ENCODE peak calls at places on chromosomes 12 and 14, in ten cellular contexts. One of them, this sample, is unnamed. For H3K4me1, the result is how much of the 10 kb centered on the place peaks cover.

GRCh38 chr14:105258846-105259245 is 10.5 kb downstream of the BTBD6 start:
- DNase-seq in stomach: peak
- DNase-seq in K562: no peak
- DNase-seq in GM23338: no peak
- DNase-seq in SK-N-SH: no peak
- DNase-seq in endothelial cell of umbilical vein: no peak
- DNase-seq in suprapubic skin: no peak
- DNase-seq in spleen: no peak
- DNase-seq in Panc1: no peak
- DNase-seq in prostate gland: no peak
- DNase-seq in this sample: no peak

GRCh38 chr12:51951843-51952722 is 584 bp downstream of the ACVR1B start:
- DNase-seq in stomach: no peak
- DNase-seq in K562: peak
- DNase-seq in GM23338: peak
- DNase-seq in SK-N-SH: peak
- DNase-seq in endothelial cell of umbilical vein: peak
- DNase-seq in suprapubic skin: peak
- DNase-seq in spleen: peak
- DNase-seq in Panc1: no peak
- DNase-seq in prostate gland: no peak
- DNase-seq in this sample: peak

GRCh38 chr12:129911437-129912049 is 7.7 kb upstream of the TMEM132D start:
- DNase-seq in stomach: peak
- DNase-seq in K562: peak
- DNase-seq in GM23338: peak
- DNase-seq in SK-N-SH: peak
- DNase-seq in endothelial cell of umbilical vein: no peak
- DNase-seq in suprapubic skin: no peak
- DNase-seq in spleen: no peak
- DNase-seq in Panc1: peak
- DNase-seq in prostate gland: peak
- DNase-seq in this sample: no peak

GRCh38 chr12:106135075-106135474 is 3.7 kb downstream of the NUAK1 start:
- DNase-seq in stomach: no peak
- DNase-seq in K562: no peak
- DNase-seq in GM23338: no peak
- DNase-seq in SK-N-SH: no peak
- DNase-seq in endothelial cell of umbilical vein: no peak
- DNase-seq in suprapubic skin: no peak
- DNase-seq in spleen: no peak
- DNase-seq in Panc1: no peak
- DNase-seq in prostate gland: no peak
- DNase-seq in this sample: no peak

GRCh38 chr14:63730659-63731058 is 2.8 kb upstream of the SGPP1 start:
- DNase-seq in stomach: no peak
- DNase-seq in K562: no peak
- DNase-seq in GM23338: no peak
- DNase-seq in SK-N-SH: no peak
- DNase-seq in endothelial cell of umbilical vein: no peak
- DNase-seq in suprapubic skin: no peak
- DNase-seq in spleen: no peak
- DNase-seq in Panc1: no peak
- DNase-seq in prostate gland: no peak
- DNase-seq in this sample: no peak

GRCh38 chr14:40122978-40123648 is 690.9 kb upstream of the FBXO33 start:
- DNase-seq in stomach: no peak
- DNase-seq in K562: no peak
- DNase-seq in GM23338: no peak
- DNase-seq in SK-N-SH: no peak
- DNase-seq in endothelial cell of umbilical vein: no peak
- DNase-seq in suprapubic skin: no peak
- DNase-seq in spleen: no peak
- DNase-seq in Panc1: no peak
- DNase-seq in prostate gland: no peak
- DNase-seq in this sample: no peak

GRCh38 chr12:57844725-57845477 is 1.6 kb downstream of the CTDSP2 start:
- DNase-seq in stomach: peak
- DNase-seq in K562: peak
- DNase-seq in GM23338: peak
- DNase-seq in SK-N-SH: peak
- DNase-seq in endothelial cell of umbilical vein: no peak
- DNase-seq in suprapubic skin: peak
- DNase-seq in spleen: peak
- DNase-seq in Panc1: no peak
- DNase-seq in prostate gland: peak
- DNase-seq in this sample: peak

GRCh38 chr12:41213107-41213506 is 25.0 kb downstream of the PDZRN4 start:
- DNase-seq in stomach: no peak
- DNase-seq in K562: no peak
- DNase-seq in GM23338: no peak
- DNase-seq in SK-N-SH: no peak
- DNase-seq in endothelial cell of umbilical vein: no peak
- DNase-seq in suprapubic skin: no peak
- DNase-seq in spleen: no peak
- DNase-seq in Panc1: no peak
- DNase-seq in prostate gland: no peak
- DNase-seq in this sample: no peak

GRCh38 chr14:62847168-62847567 is 198.1 kb downstream of the KCNH5 start:
- DNase-seq in stomach: no peak
- DNase-seq in K562: no peak
- DNase-seq in GM23338: no peak
- DNase-seq in SK-N-SH: no peak
- DNase-seq in endothelial cell of umbilical vein: no peak
- DNase-seq in suprapubic skin: no peak
- DNase-seq in spleen: no peak
- DNase-seq in Panc1: no peak
- DNase-seq in prostate gland: no peak
- DNase-seq in this sample: no peak

GRCh38 chr14:104978774-104979691 is 859 bp upstream of the AHNAK2 start:
- DNase-seq in stomach: no peak
- DNase-seq in K562: no peak
- DNase-seq in GM23338: no peak
- DNase-seq in SK-N-SH: no peak
- DNase-seq in endothelial cell of umbilical vein: no peak
- DNase-seq in suprapubic skin: peak
- DNase-seq in spleen: peak
- DNase-seq in Panc1: no peak
- DNase-seq in prostate gland: no peak
- DNase-seq in this sample: peak

GRCh38 chr14:102028733-102029132 is 58.1 kb downstream of the HSP90AA1 start:
- DNase-seq in stomach: no peak
- DNase-seq in K562: no peak
- DNase-seq in GM23338: no peak
- DNase-seq in SK-N-SH: no peak
- DNase-seq in endothelial cell of umbilical vein: no peak
- DNase-seq in suprapubic skin: no peak
- DNase-seq in spleen: no peak
- DNase-seq in Panc1: no peak
- DNase-seq in prostate gland: no peak
- DNase-seq in this sample: no peak

DNA sequence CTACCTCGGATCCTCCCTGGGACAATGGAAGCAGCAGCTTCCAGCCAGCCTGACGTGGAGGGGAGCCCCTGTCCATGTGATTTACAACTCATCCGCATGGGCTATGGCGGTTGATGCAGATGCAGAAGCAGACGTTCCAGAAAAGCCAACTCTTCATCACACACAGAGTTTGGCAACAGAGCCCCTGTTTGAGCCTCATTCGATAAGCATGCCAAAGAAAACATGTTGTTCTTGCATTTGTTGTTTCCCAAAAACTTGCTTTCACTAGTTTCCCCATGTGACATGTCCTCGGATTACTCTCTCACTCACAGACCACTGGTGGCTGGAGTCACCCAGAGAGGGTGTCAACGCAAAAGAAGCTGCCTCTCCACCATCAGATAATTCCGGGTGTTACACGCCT is 16.4 kb upstream of the TC2N start:
- DNase-seq in stomach: no peak
- DNase-seq in K562: no peak
- DNase-seq in GM23338: no peak
- DNase-seq in SK-N-SH: no peak
- DNase-seq in endothelial cell of umbilical vein: no peak
- DNase-seq in suprapubic skin: peak
- DNase-seq in spleen: no peak
- DNase-seq in Panc1: no peak
- DNase-seq in prostate gland: no peak
- DNase-seq in this sample: peak
- TF ChIP-seq POLR2AphosphoS5 in stomach: no peak
- TF ChIP-seq POLR2AphosphoS5 in K562: no peak
- TF ChIP-seq POLR2AphosphoS5 in GM23338: no peak
- TF ChIP-seq POLR2AphosphoS5 in SK-N-SH: no peak
- TF ChIP-seq POLR2AphosphoS5 in endothelial cell of umbilical vein: no peak
- TF ChIP-seq POLR2AphosphoS5 in suprapubic skin: peak
- TF ChIP-seq POLR2AphosphoS5 in spleen: no peak
- TF ChIP-seq POLR2AphosphoS5 in Panc1: no peak
- TF ChIP-seq POLR2AphosphoS5 in prostate gland: no peak
- TF ChIP-seq POLR2AphosphoS5 in this sample: peak

DNA sequence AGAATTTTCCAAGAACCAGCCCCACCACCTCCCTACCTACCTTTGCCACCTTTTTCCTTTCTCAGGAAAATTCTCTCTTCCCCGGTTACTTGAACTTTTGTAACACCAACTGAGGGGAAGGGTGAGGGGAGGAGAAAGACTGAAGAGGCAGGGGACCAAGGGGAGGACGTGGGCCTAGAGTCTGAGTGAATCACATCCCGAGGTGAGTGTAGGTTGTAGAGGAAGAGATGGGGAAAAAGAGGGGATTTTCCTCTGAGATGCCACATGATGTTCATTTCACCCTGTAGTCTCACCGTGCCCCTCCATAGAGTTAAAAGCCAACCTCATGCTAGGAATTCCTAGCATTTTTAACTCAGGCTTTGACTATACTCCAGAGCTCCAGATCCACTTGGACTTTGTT is 311.8 kb downstream of the RPAP3 start:
- DNase-seq in stomach: no peak
- DNase-seq in K562: no peak
- DNase-seq in GM23338: peak
- DNase-seq in SK-N-SH: no peak
- DNase-seq in endothelial cell of umbilical vein: no peak
- DNase-seq in suprapubic skin: no peak
- DNase-seq in spleen: no peak
- DNase-seq in Panc1: no peak
- DNase-seq in prostate gland: no peak
- DNase-seq in this sample: no peak
- H3K4me1 ChIP-seq in stomach: under half
- H3K4me1 ChIP-seq in K562: under half
- H3K4me1 ChIP-seq in GM23338: under half
- H3K4me1 ChIP-seq in SK-N-SH: under half
- H3K4me1 ChIP-seq in endothelial cell of umbilical vein: under half
- H3K4me1 ChIP-seq in suprapubic skin: under half
- H3K4me1 ChIP-seq in spleen: half or more
- H3K4me1 ChIP-seq in Panc1: under half
- H3K4me1 ChIP-seq in prostate gland: under half
- H3K4me1 ChIP-seq in this sample: under half

GRCh38 chr14:75125617-75126016 is 1.2 kb downstream of the NEK9 start:
- DNase-seq in stomach: no peak
- DNase-seq in K562: no peak
- DNase-seq in GM23338: no peak
- DNase-seq in SK-N-SH: peak
- DNase-seq in endothelial cell of umbilical vein: peak
- DNase-seq in suprapubic skin: no peak
- DNase-seq in spleen: no peak
- DNase-seq in Panc1: no peak
- DNase-seq in prostate gland: no peak
- DNase-seq in this sample: no peak
- H3K4me3 ChIP-seq in stomach: peak
- H3K4me3 ChIP-seq in K562: peak
- H3K4me3 ChIP-seq in GM23338: peak
- H3K4me3 ChIP-seq in SK-N-SH: peak
- H3K4me3 ChIP-seq in endothelial cell of umbilical vein: peak
- H3K4me3 ChIP-seq in suprapubic skin: peak
- H3K4me3 ChIP-seq in spleen: peak
- H3K4me3 ChIP-seq in Panc1: peak
- H3K4me3 ChIP-seq in prostate gland: peak
- H3K4me3 ChIP-seq in this sample: peak

GRCh38 chr12:10098762-10099161 is at the start of gene CLEC1A:
- DNase-seq in stomach: no peak
- DNase-seq in K562: no peak
- DNase-seq in GM23338: peak
- DNase-seq in SK-N-SH: no peak
- DNase-seq in endothelial cell of umbilical vein: peak
- DNase-seq in suprapubic skin: no peak
- DNase-seq in spleen: no peak
- DNase-seq in Panc1: no peak
- DNase-seq in prostate gland: no peak
- DNase-seq in this sample: no peak
- TF ChIP-seq POLR2AphosphoS5 in stomach: no peak
- TF ChIP-seq POLR2AphosphoS5 in K562: no peak
- TF ChIP-seq POLR2AphosphoS5 in GM23338: no peak
- TF ChIP-seq POLR2AphosphoS5 in SK-N-SH: no peak
- TF ChIP-seq POLR2AphosphoS5 in endothelial cell of umbilical vein: no peak
- TF ChIP-seq POLR2AphosphoS5 in suprapubic skin: no peak
- TF ChIP-seq POLR2AphosphoS5 in spleen: peak
- TF ChIP-seq POLR2AphosphoS5 in Panc1: no peak
- TF ChIP-seq POLR2AphosphoS5 in prostate gland: peak
- TF ChIP-seq POLR2AphosphoS5 in this sample: peak

GRCh38 chr14:99556134-99556791 is 47.7 kb downstream of the CCDC85C start:
- DNase-seq in stomach: no peak
- DNase-seq in K562: no peak
- DNase-seq in GM23338: no peak
- DNase-seq in SK-N-SH: no peak
- DNase-seq in endothelial cell of umbilical vein: no peak
- DNase-seq in suprapubic skin: no peak
- DNase-seq in spleen: no peak
- DNase-seq in Panc1: no peak
- DNase-seq in prostate gland: no peak
- DNase-seq in this sample: no peak
- H3K4me1 ChIP-seq in stomach: half or more
- H3K4me1 ChIP-seq in K562: under half
- H3K4me1 ChIP-seq in GM23338: under half
- H3K4me1 ChIP-seq in SK-N-SH: under half
- H3K4me1 ChIP-seq in endothelial cell of umbilical vein: under half
- H3K4me1 ChIP-seq in suprapubic skin: under half
- H3K4me1 ChIP-seq in spleen: under half
- H3K4me1 ChIP-seq in Panc1: under half
- H3K4me1 ChIP-seq in prostate gland: under half
- H3K4me1 ChIP-seq in this sample: half or more

DNA sequence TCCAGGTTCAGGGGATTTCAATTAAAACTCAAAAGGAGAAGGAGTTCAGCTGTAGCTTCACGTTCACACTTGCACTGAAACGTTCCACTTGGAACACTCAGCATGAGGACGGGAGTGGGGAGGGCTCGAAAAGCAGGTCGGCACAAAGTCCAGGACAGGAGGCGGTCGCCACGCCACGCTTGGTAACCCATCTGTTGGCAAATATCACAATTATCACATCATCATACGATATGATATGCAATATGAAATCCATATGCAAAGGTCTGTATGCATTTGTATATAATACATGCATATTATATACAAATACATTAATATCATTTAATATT is 17.2 kb downstream of the ADGRD1 start:
- DNase-seq in stomach: no peak
- DNase-seq in K562: no peak
- DNase-seq in GM23338: no peak
- DNase-seq in SK-N-SH: no peak
- DNase-seq in endothelial cell of umbilical vein: no peak
- DNase-seq in suprapubic skin: no peak
- DNase-seq in spleen: no peak
- DNase-seq in Panc1: no peak
- DNase-seq in prostate gland: no peak
- DNase-seq in this sample: peak
- H3K4me3 ChIP-seq in stomach: no peak
- H3K4me3 ChIP-seq in K562: no peak
- H3K4me3 ChIP-seq in GM23338: no peak
- H3K4me3 ChIP-seq in SK-N-SH: no peak
- H3K4me3 ChIP-seq in endothelial cell of umbilical vein: no peak
- H3K4me3 ChIP-seq in suprapubic skin: no peak
- H3K4me3 ChIP-seq in spleen: no peak
- H3K4me3 ChIP-seq in Panc1: no peak
- H3K4me3 ChIP-seq in prostate gland: no peak
- H3K4me3 ChIP-seq in this sample: no peak

GRCh38 chr14:74618078-74618952 is 6.3 kb upstream of the LTBP2 start:
- DNase-seq in stomach: peak
- DNase-seq in K562: no peak
- DNase-seq in GM23338: no peak
- DNase-seq in SK-N-SH: no peak
- DNase-seq in endothelial cell of umbilical vein: peak
- DNase-seq in suprapubic skin: no peak
- DNase-seq in spleen: peak
- DNase-seq in Panc1: no peak
- DNase-seq in prostate gland: no peak
- DNase-seq in this sample: no peak
- TF ChIP-seq POLR2AphosphoS5 in stomach: no peak
- TF ChIP-seq POLR2AphosphoS5 in K562: no peak
- TF ChIP-seq POLR2AphosphoS5 in GM23338: no peak
- TF ChIP-seq POLR2AphosphoS5 in SK-N-SH: no peak
- TF ChIP-seq POLR2AphosphoS5 in endothelial cell of umbilical vein: peak
- TF ChIP-seq POLR2AphosphoS5 in suprapubic skin: no peak
- TF ChIP-seq POLR2AphosphoS5 in spleen: peak
- TF ChIP-seq POLR2AphosphoS5 in Panc1: no peak
- TF ChIP-seq POLR2AphosphoS5 in prostate gland: no peak
- TF ChIP-seq POLR2AphosphoS5 in this sample: peak

This sample was measured in sigmoid colon.